ENCODE peak calls at places on chromosomes 1 and 21, in five cellular contexts. Y is fibroblast of pulmonary artery, L is hepatocyte, Z is cardiac muscle cell, J is astrocyte of the spinal cord. A is an unnamed sample.

GRCh38 chr1:226702957-226703831 is 35.9 kb downstream of the ITPKB start:
- DNase-seq in Z (peak; percentile 77), L (peak; percentile 91), Y (peak; percentile 56), J (peak; percentile 84), A (peak; percentile 92)

GRCh38 chr21:35222541-35222941 is 173.4 kb upstream of the RUNX1 start:
- DNase-seq in L (no peak), J (no peak), Z (peak; percentile 39), Y (no peak), A (no peak)

GRCh38 chr1:43978551-43979260 is at the start of gene B4GALT2:
- DNase-seq in Y (no peak), L (peak; percentile 77), Z (peak; percentile 45), J (no peak), A (no peak)

GRCh38 chr1:234256359-234256758 is 116.9 kb upstream of the COA6 start:
- DNase-seq in Y (no peak), L (no peak), J (peak; percentile 65), Z (peak; percentile 0), A (no peak)

GRCh38 chr1:92910081-92910480 is 51.2 kb downstream of the DIPK1A start:
- DNase-seq in L (no peak), J (no peak), Y (no peak), Z (no peak), A (no peak)

GRCh38 chr1:31932491-31933316 is 5.5 kb downstream of the PTP4A2 start:
- DNase-seq in Y (no peak), J (no peak), Z (no peak), L (peak; percentile 26), A (no peak)

GRCh38 chr1:46246548-46247432 is 773 bp upstream of the RAD54L start:
- DNase-seq in J (no peak), Y (peak; percentile 46), Z (peak; percentile 69), L (peak; percentile 74), A (peak; percentile 86)

GRCh38 chr1:201606581-201606980 is 67.7 kb downstream of the NAV1 start:
- DNase-seq in L (no peak), Z (no peak), Y (no peak), J (no peak), A (no peak)

GRCh38 chr1:8937701-8938100 is 8.0 kb upstream of the CA6 start:
- DNase-seq in Z (no peak), L (no peak), Y (peak; percentile 25), J (peak; percentile 31), A (no peak)

GRCh38 chr1:32742956-32743355 is 40.4 kb upstream of the SYNC start:
- DNase-seq in J (no peak), L (peak; percentile 60), Z (no peak), Y (no peak), A (no peak)

GRCh38 chr1:55854911-55855310 is 639.7 kb upstream of the USP24 start:
- DNase-seq in Y (peak; percentile 36), L (no peak), Z (peak; percentile 62), J (peak; percentile 28), A (no peak)

GRCh38 chr21:42558846-42559245 is 45.2 kb downstream of the SLC37A1 start:
- DNase-seq in J (no peak), L (no peak), Y (no peak), Z (no peak), A (no peak)

GRCh38 chr1:115029526-115029925 is at the start of gene TSHB:
- DNase-seq in Y (no peak), Z (no peak), J (no peak), L (no peak), A (no peak)

GRCh38 chr1:115065021-115065420 is 24.3 kb downstream of the TSPAN2 start:
- DNase-seq in Z (no peak), J (peak; percentile 30), L (no peak), Y (no peak), A (no peak)

GRCh38 chr1:154711416-154711815 is 103.4 kb upstream of the ADAR start:
- DNase-seq in L (no peak), Y (no peak), J (no peak), Z (no peak), A (no peak)

GRCh38 chr1:180143359-180143758 is 11.3 kb upstream of the QSOX1 start:
- DNase-seq in Y (no peak), Z (no peak), J (no peak), L (no peak), A (no peak)

GRCh38 chr1:1143636-1144035 is 27.7 kb upstream of the C1orf159 start:
- DNase-seq in Z (no peak), L (no peak), Y (no peak), J (no peak), A (no peak)

GRCh38 chr1:194277927-194278326 is 1091.5 kb upstream of the B3GALT2 start:
- DNase-seq in J (no peak), Z (no peak), L (no peak), Y (no peak), A (no peak)

GRCh38 chr1:109632671-109633346 is 13.2 kb downstream of the AMPD2 start:
- DNase-seq in Y (no peak), Z (no peak), J (no peak), L (no peak), A (no peak)

GRCh38 chr1:35544976-35545375 is 12.2 kb downstream of the KIAA0319L start:
- DNase-seq in J (no peak), Z (peak; percentile 78), L (peak; percentile 84), Y (peak; percentile 68), A (no peak)

GRCh38 chr1:111672338-111672737 is 52.7 kb downstream of the RAP1A start:
- DNase-seq in L (no peak), Y (no peak), Z (no peak), J (no peak), A (no peak)

GRCh38 chr1:115669002-115669673 is 27.4 kb downstream of the VANGL1 start:
- DNase-seq in Z (peak; percentile 44), L (no peak), Y (peak; percentile 64), J (peak; percentile 93), A (no peak)

GRCh38 chr21:25735221-25735894 is 586 bp downstream of the GABPA start:
- DNase-seq in Z (peak; percentile 89), L (peak; percentile 94), J (peak; percentile 94), Y (peak; percentile 83), A (peak; percentile 95)

GRCh38 chr1:181091322-181092040 is 3.0 kb downstream of the IER5 start:
- DNase-seq in Y (no peak), J (no peak), L (no peak), Z (no peak), A (no peak)

GRCh38 chr1:51915958-51916357 is 37.4 kb upstream of the NRDC start:
- DNase-seq in L (no peak), Z (no peak), J (no peak), Y (no peak), A (no peak)

GRCh38 chr1:13543927-13544556 is 30.2 kb upstream of the LRRC38 start:
- DNase-seq in J (peak; percentile 17), Y (peak; percentile 29), L (peak; percentile 49), Z (peak; percentile 28), A (no peak)

GRCh38 chr1:67576474-67576873 is 108.5 kb upstream of the GADD45A start:
- DNase-seq in L (no peak), J (no peak), Y (no peak), Z (no peak), A (no peak)

DNA sequence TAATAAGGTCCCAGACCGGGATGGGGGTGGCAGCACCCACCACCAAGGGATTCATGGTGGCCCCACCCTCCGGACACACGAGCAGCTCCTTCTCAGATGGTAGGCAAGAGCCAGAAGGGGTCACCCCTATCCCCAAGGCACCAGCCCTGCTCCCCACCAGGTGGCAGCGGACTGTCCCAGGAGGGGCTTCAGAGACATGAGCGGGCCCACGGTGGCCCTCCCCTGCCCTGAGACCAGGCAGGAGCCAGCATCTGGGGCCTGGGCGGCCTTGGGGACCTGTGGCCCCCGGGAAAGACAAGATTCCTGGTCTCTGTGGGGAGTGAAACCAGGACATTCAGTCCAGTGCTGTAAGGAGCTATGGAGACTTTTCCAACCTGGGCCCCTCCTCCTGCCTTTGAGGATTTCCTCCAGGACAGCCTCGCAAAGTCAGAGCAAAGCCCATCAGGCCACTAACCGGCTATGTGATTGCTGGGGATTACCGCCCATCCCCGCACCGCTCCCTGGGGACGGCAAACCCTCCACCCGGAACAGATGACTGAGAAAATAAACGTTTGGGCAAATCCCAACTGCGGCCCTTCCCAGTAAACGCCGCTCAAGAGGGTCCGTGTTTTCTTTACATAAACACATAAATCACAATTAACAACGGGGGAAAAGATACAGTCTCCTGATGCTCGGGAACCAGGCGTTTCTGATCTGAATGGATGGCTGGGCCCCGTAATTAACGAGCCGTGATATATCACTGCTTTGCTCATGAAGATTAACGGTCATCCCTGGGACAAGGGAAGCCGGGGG is 50.9 kb upstream of the ARHGEF16 start:
- DNase-seq in Z (no peak), L (no peak), J (no peak), Y (no peak), A (no peak)
- TF ChIP-seq CTCF in Z (peak; percentile 13), L (peak; percentile 40), J (peak; percentile 53), Y (no peak), A (peak; percentile 40)

DNA sequence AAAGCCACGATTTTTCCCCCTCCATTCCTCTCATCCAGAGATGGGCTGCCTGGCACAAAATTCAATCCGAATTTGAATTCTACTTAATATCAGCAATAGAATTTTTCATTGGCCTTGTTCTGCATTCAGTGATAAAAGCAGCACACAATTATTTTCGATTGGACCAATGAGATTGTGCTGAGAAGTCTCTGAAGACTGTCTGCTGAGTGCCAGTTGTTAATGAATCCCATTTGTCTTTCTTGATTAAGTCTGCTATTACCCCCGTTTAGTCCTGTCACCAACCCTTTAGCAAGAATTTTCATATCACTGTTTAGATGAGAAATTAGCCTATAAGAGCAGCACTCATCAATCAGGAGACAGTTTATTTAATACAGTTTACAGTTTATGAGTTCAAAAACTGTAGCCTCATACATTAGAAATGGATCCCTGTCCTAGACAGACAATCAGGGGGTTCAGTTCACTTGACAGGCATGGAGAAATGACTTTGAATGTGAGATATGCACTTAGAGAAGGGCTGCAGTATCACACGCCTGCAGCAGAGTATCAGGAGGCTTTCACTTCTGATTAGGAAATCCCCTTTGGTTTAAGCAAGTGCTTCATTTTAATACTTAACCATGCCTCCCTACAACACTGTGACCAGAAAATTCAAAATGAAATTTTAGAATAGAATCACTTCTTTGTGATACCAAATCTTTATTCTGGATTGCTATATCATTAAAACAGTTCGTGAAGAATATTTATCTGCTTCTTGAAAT is 304.7 kb upstream of the PTBP2 start:
- DNase-seq in Y (peak; percentile 33), Z (peak; percentile 19), L (no peak), J (no peak), A (no peak)
- TF ChIP-seq CTCF in Y (no peak), Z (no peak), L (no peak), J (no peak), A (no peak)

GRCh38 chr1:185325413-185325812 is 8.4 kb upstream of the IVNS1ABP start:
- DNase-seq in Z (no peak), L (no peak), J (no peak), Y (no peak), A (no peak)

GRCh38 chr1:185324118-185324517 is 7.1 kb upstream of the IVNS1ABP start:
- DNase-seq in J (no peak), Z (no peak), L (no peak), Y (no peak), A (no peak)

DNA sequence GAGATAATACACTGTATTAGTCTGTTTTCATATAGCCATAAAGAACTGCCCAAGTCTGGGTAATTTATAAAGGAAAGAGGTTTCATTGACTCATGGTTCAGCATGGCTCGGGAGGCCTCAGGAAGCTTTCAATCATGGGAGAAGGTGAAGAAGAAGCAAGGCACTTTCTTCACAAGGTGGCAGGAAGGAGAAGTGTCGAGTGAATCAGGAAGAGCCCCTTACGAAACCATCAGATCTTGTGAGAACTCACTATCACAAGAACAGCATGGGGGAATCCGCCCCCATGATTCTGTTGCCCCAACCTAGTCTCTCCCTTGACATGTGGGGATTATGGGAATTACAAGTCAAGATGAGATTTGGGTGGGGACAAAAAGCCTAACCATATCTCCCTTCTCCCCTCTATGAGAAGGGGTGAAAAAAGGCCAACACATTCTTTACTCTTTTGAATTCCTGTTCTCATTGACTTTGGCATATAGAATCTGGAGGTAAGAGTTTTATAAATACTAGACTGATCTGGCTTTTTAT is 11.2 kb upstream of the IVNS1ABP start:
- DNase-seq in J (no peak), Z (no peak), L (no peak), Y (no peak), A (no peak)
- TF ChIP-seq CTCF in J (no peak), Z (no peak), L (no peak), Y (no peak), A (no peak)

GRCh38 chr1:202661136-202661845 is 49.0 kb downstream of the SYT2 start:
- DNase-seq in J (no peak), Y (no peak), Z (no peak), L (no peak), A (no peak)
- TF ChIP-seq CTCF in J (peak; percentile 31), Y (peak; percentile 21), Z (no peak), L (no peak), A (no peak)

A was measured in osteocyte.